ENCODE peak calls at places on chromosomes 13 and 19, in seven cellular contexts. L is memory B cell, B is AG10803, E is hypothalamus, X is HEK293T, G is HFFc6, F is posterior cingulate gyrus. R is an unnamed sample.

GRCh38 chr13:21100994-21101757 is 39.8 kb upstream of the LATS2 start:
- DNase-seq in B (no peak), L (no peak), G (no peak), E (no peak), F (no peak), X (no peak), R (no peak)

GRCh38 chr13:43072394-43072793 is 49.0 kb downstream of the DNAJC15 start:
- DNase-seq in B (peak; percentile 23), G (no peak), X (no peak), F (no peak), L (no peak), E (no peak), R (no peak)

GRCh38 chr19:42088471-42089190 is 12.7 kb downstream of the ZNF574 start:
- DNase-seq in B (peak; percentile 74), X (no peak), F (no peak), E (no peak), G (peak; percentile 42), L (no peak), R (no peak)

GRCh38 chr19:47723573-47723923 is 10.3 kb downstream of the EHD2 start:
- DNase-seq in G (peak; percentile 86), L (no peak), F (no peak), B (peak; percentile 93), E (no peak), X (no peak), R (no peak)

GRCh38 chr13:48896312-48896711 is 79.4 kb upstream of the FNDC3A start:
- DNase-seq in B (peak; percentile 15), L (no peak), X (no peak), E (no peak), F (no peak), G (peak; percentile 27), R (no peak)

GRCh38 chr19:10533656-10534386 is 9.9 kb upstream of the ATG4D start:
- DNase-seq in G (peak; percentile 93), E (no peak), F (no peak), L (no peak), B (peak; percentile 96), X (no peak), R (no peak)

GRCh38 chr19:18205180-18205915 is 1.5 kb upstream of the RAB3A start:
- DNase-seq in G (peak; percentile 50), X (no peak), L (no peak), B (peak; percentile 65), F (peak; percentile 84), E (peak; percentile 51), R (no peak)

GRCh38 chr13:99277629-99278028 is 19.4 kb upstream of the GPR18 start:
- DNase-seq in L (no peak), X (no peak), G (no peak), B (no peak), E (no peak), F (no peak), R (no peak)

GRCh38 chr13:27896726-27897125 is 23.1 kb upstream of the PDX1 start:
- DNase-seq in E (no peak), L (no peak), X (no peak), F (no peak), G (no peak), B (no peak), R (no peak)

GRCh38 chr19:45781282-45782161 is 768 bp downstream of the DMPK start:
- DNase-seq in B (no peak), X (no peak), L (no peak), G (no peak), E (no peak), F (no peak), R (peak; percentile 36)

GRCh38 chr19:36686365-36687213 is 823 bp upstream of the ZNF567 start:
- DNase-seq in B (no peak), E (peak; percentile 7), F (peak; percentile 28), L (no peak), G (no peak), X (no peak), R (no peak)

GRCh38 chr19:9848060-9848459 is 12.9 kb downstream of the PIN1 start:
- DNase-seq in X (peak; percentile 53), L (no peak), B (no peak), E (no peak), G (no peak), F (no peak), R (no peak)

GRCh38 chr13:98890186-98890585 is 87.7 kb downstream of the DOCK9 start:
- DNase-seq in F (peak; percentile 62), L (no peak), X (no peak), B (peak; percentile 86), E (peak; percentile 22), G (peak; percentile 88), R (no peak)

GRCh38 chr19:12843328-12843727 is 5.0 kb downstream of the MAST1 start:
- DNase-seq in F (no peak), E (no peak), B (no peak), L (no peak), G (no peak), X (no peak), R (no peak)

GRCh38 chr13:65456150-65456912 is 1773.8 kb downstream of the PCDH9 start:
- DNase-seq in X (no peak), E (no peak), G (no peak), B (no peak), L (no peak), F (no peak), R (no peak)

GRCh38 chr19:7860902-7861618 is 13.1 kb downstream of the PRR36 start:
- DNase-seq in B (no peak), F (peak; percentile 82), X (no peak), E (no peak), L (no peak), G (no peak), R (peak; percentile 41)

R was measured in 8988T.